ENCODE peak calls at places on chromosomes 12 and 14, in six cellular contexts. One of them, this sample, is unnamed.

GRCh38 chr14:101069666-101070362 is 166.3 kb upstream of the RTL1 start:
- DNase-seq in lower leg skin: peak; percentile 67
- DNase-seq in suprapubic skin: peak; percentile 46
- DNase-seq in progenitor cell of endocrine pancreas: peak; percentile 4
- DNase-seq in RWPE1: no peak
- DNase-seq in right atrium auricular region: no peak
- DNase-seq in this sample: no peak

GRCh38 chr12:31220633-31221565 is 105.1 kb downstream of the SINHCAF start:
- DNase-seq in progenitor cell of endocrine pancreas: no peak
- DNase-seq in lower leg skin: no peak
- DNase-seq in suprapubic skin: no peak
- DNase-seq in RWPE1: no peak
- DNase-seq in right atrium auricular region: no peak
- DNase-seq in this sample: no peak

GRCh38 chr12:77727442-77728001 is 103.2 kb upstream of the NAV3 start:
- DNase-seq in RWPE1: no peak
- DNase-seq in lower leg skin: no peak
- DNase-seq in right atrium auricular region: no peak
- DNase-seq in progenitor cell of endocrine pancreas: no peak
- DNase-seq in suprapubic skin: no peak
- DNase-seq in this sample: no peak

GRCh38 chr12:48104531-48104930 is 1.3 kb downstream of the SENP1 start:
- DNase-seq in progenitor cell of endocrine pancreas: no peak
- DNase-seq in suprapubic skin: no peak
- DNase-seq in right atrium auricular region: no peak
- DNase-seq in lower leg skin: no peak
- DNase-seq in RWPE1: peak; percentile 54
- DNase-seq in this sample: no peak

GRCh38 chr12:89685363-89685972 is 23.2 kb downstream of the ATP2B1 start:
- DNase-seq in RWPE1: no peak
- DNase-seq in right atrium auricular region: no peak
- DNase-seq in lower leg skin: no peak
- DNase-seq in suprapubic skin: no peak
- DNase-seq in progenitor cell of endocrine pancreas: no peak
- DNase-seq in this sample: no peak

GRCh38 chr12:53061404-53062010 is 11.6 kb downstream of the TNS2 start:
- DNase-seq in lower leg skin: peak; percentile 87
- DNase-seq in right atrium auricular region: no peak
- DNase-seq in progenitor cell of endocrine pancreas: no peak
- DNase-seq in suprapubic skin: no peak
- DNase-seq in RWPE1: no peak
- DNase-seq in this sample: peak; percentile 63

GRCh38 chr14:30295980-30296379 is 263.0 kb upstream of the G2E3 start:
- DNase-seq in RWPE1: peak; percentile 14
- DNase-seq in right atrium auricular region: no peak
- DNase-seq in suprapubic skin: no peak
- DNase-seq in progenitor cell of endocrine pancreas: no peak
- DNase-seq in lower leg skin: no peak
- DNase-seq in this sample: no peak

GRCh38 chr14:21498540-21499526 is 12.3 kb downstream of the METTL3 start:
- DNase-seq in RWPE1: peak; percentile 31
- DNase-seq in progenitor cell of endocrine pancreas: no peak
- DNase-seq in suprapubic skin: no peak
- DNase-seq in lower leg skin: no peak
- DNase-seq in right atrium auricular region: no peak
- DNase-seq in this sample: peak; percentile 40

GRCh38 chr12:131852551-131853299 is 24.5 kb downstream of the MMP17 start:
- DNase-seq in suprapubic skin: peak; percentile 62
- DNase-seq in lower leg skin: no peak
- DNase-seq in progenitor cell of endocrine pancreas: no peak
- DNase-seq in right atrium auricular region: no peak
- DNase-seq in RWPE1: no peak
- DNase-seq in this sample: no peak

GRCh38 chr12:62781136-62781880 is 153.6 kb downstream of the PPM1H start:
- DNase-seq in lower leg skin: no peak
- DNase-seq in right atrium auricular region: no peak
- DNase-seq in suprapubic skin: no peak
- DNase-seq in progenitor cell of endocrine pancreas: no peak
- DNase-seq in RWPE1: no peak
- DNase-seq in this sample: no peak

GRCh38 chr14:35853225-35853624 is 27.1 kb downstream of the BRMS1L start:
- DNase-seq in suprapubic skin: no peak
- DNase-seq in right atrium auricular region: no peak
- DNase-seq in RWPE1: no peak
- DNase-seq in progenitor cell of endocrine pancreas: no peak
- DNase-seq in lower leg skin: no peak
- DNase-seq in this sample: no peak

GRCh38 chr12:3122841-3123678 is 45.9 kb downstream of the TSPAN9 start:
- DNase-seq in suprapubic skin: peak; percentile 74
- DNase-seq in progenitor cell of endocrine pancreas: no peak
- DNase-seq in right atrium auricular region: peak; percentile 71
- DNase-seq in RWPE1: peak; percentile 38
- DNase-seq in lower leg skin: peak; percentile 88
- DNase-seq in this sample: no peak

GRCh38 chr12:24903305-24904088 is 45.4 kb downstream of the BCAT1 start:
- DNase-seq in RWPE1: no peak
- DNase-seq in right atrium auricular region: no peak
- DNase-seq in suprapubic skin: no peak
- DNase-seq in progenitor cell of endocrine pancreas: no peak
- DNase-seq in lower leg skin: no peak
- DNase-seq in this sample: no peak

GRCh38 chr12:10160659-10161386 is 11.1 kb downstream of the OLR1 start:
- DNase-seq in RWPE1: no peak
- DNase-seq in progenitor cell of endocrine pancreas: no peak
- DNase-seq in suprapubic skin: no peak
- DNase-seq in lower leg skin: no peak
- DNase-seq in right atrium auricular region: no peak
- DNase-seq in this sample: no peak

GRCh38 chr12:4069046-4070010 is 196.1 kb upstream of the PARP11 start:
- DNase-seq in lower leg skin: peak; percentile 9
- DNase-seq in suprapubic skin: no peak
- DNase-seq in right atrium auricular region: no peak
- DNase-seq in RWPE1: no peak
- DNase-seq in progenitor cell of endocrine pancreas: no peak
- DNase-seq in this sample: no peak

GRCh38 chr14:35470775-35471174 is 63.2 kb upstream of the INSM2 start:
- DNase-seq in RWPE1: peak; percentile 14
- DNase-seq in progenitor cell of endocrine pancreas: no peak
- DNase-seq in right atrium auricular region: no peak
- DNase-seq in lower leg skin: no peak
- DNase-seq in suprapubic skin: no peak
- DNase-seq in this sample: no peak

GRCh38 chr14:50594577-50595316 is 34.8 kb downstream of the ATL1 start:
- DNase-seq in progenitor cell of endocrine pancreas: no peak
- DNase-seq in suprapubic skin: no peak
- DNase-seq in right atrium auricular region: no peak
- DNase-seq in lower leg skin: no peak
- DNase-seq in RWPE1: no peak
- DNase-seq in this sample: no peak

GRCh38 chr12:60501124-60501729 is 905.4 kb downstream of the SLC16A7 start:
- DNase-seq in progenitor cell of endocrine pancreas: no peak
- DNase-seq in right atrium auricular region: no peak
- DNase-seq in suprapubic skin: no peak
- DNase-seq in lower leg skin: no peak
- DNase-seq in RWPE1: no peak
- DNase-seq in this sample: peak; percentile 10

GRCh38 chr14:75539562-75540478 is 17.6 kb downstream of the BATF start:
- DNase-seq in suprapubic skin: no peak
- DNase-seq in lower leg skin: no peak
- DNase-seq in right atrium auricular region: no peak
- DNase-seq in progenitor cell of endocrine pancreas: no peak
- DNase-seq in RWPE1: no peak
- DNase-seq in this sample: no peak

GRCh38 chr14:75040497-75040896 is 10.8 kb downstream of the MLH3 start:
- DNase-seq in progenitor cell of endocrine pancreas: no peak
- DNase-seq in right atrium auricular region: no peak
- DNase-seq in suprapubic skin: no peak
- DNase-seq in lower leg skin: no peak
- DNase-seq in RWPE1: no peak
- DNase-seq in this sample: no peak

GRCh38 chr12:58915634-58916033 is 4.7 kb downstream of the LRIG3 start:
- DNase-seq in suprapubic skin: no peak
- DNase-seq in lower leg skin: no peak
- DNase-seq in right atrium auricular region: no peak
- DNase-seq in progenitor cell of endocrine pancreas: no peak
- DNase-seq in RWPE1: no peak
- DNase-seq in this sample: no peak

GRCh38 chr14:100408350-100409015 is 85.3 kb downstream of the SLC25A47 start:
- DNase-seq in right atrium auricular region: no peak
- DNase-seq in RWPE1: peak; percentile 57
- DNase-seq in progenitor cell of endocrine pancreas: no peak
- DNase-seq in suprapubic skin: no peak
- DNase-seq in lower leg skin: no peak
- DNase-seq in this sample: no peak

GRCh38 chr12:81596558-81596957 is 162.6 kb downstream of the PPFIA2 start:
- DNase-seq in right atrium auricular region: no peak
- DNase-seq in progenitor cell of endocrine pancreas: no peak
- DNase-seq in RWPE1: no peak
- DNase-seq in suprapubic skin: no peak
- DNase-seq in lower leg skin: no peak
- DNase-seq in this sample: no peak

GRCh38 chr14:104132981-104133380 is 5.4 kb upstream of the KIF26A start:
- DNase-seq in right atrium auricular region: no peak
- DNase-seq in RWPE1: no peak
- DNase-seq in progenitor cell of endocrine pancreas: no peak
- DNase-seq in lower leg skin: peak; percentile 64
- DNase-seq in suprapubic skin: peak; percentile 48
- DNase-seq in this sample: no peak

GRCh38 chr12:84732941-84733340 is 179.7 kb downstream of the SLC6A15 start:
- DNase-seq in suprapubic skin: no peak
- DNase-seq in lower leg skin: no peak
- DNase-seq in RWPE1: no peak
- DNase-seq in progenitor cell of endocrine pancreas: no peak
- DNase-seq in right atrium auricular region: no peak
- DNase-seq in this sample: no peak

GRCh38 chr14:61694830-61695694 is at the start of gene HIF1A:
- DNase-seq in right atrium auricular region: peak; percentile 96
- DNase-seq in suprapubic skin: peak; percentile 97
- DNase-seq in progenitor cell of endocrine pancreas: peak; percentile 85
- DNase-seq in lower leg skin: peak; percentile 99
- DNase-seq in RWPE1: peak; percentile 97
- DNase-seq in this sample: peak; percentile 96

GRCh38 chr12:109758406-109759075 is 44.9 kb downstream of the FAM222A start:
- DNase-seq in lower leg skin: peak; percentile 59
- DNase-seq in right atrium auricular region: no peak
- DNase-seq in suprapubic skin: peak; percentile 41
- DNase-seq in RWPE1: no peak
- DNase-seq in progenitor cell of endocrine pancreas: no peak
- DNase-seq in this sample: no peak

GRCh38 chr12:102740157-102741032 is 176.6 kb downstream of the PAH start:
- DNase-seq in RWPE1: no peak
- DNase-seq in lower leg skin: no peak
- DNase-seq in progenitor cell of endocrine pancreas: no peak
- DNase-seq in right atrium auricular region: no peak
- DNase-seq in suprapubic skin: no peak
- DNase-seq in this sample: no peak
- TF ChIP-seq CTCF in RWPE1: peak; percentile 25
- TF ChIP-seq CTCF in lower leg skin: no peak
- TF ChIP-seq CTCF in progenitor cell of endocrine pancreas: peak; percentile 55
- TF ChIP-seq CTCF in right atrium auricular region: no peak
- TF ChIP-seq CTCF in suprapubic skin: no peak
- TF ChIP-seq CTCF in this sample: no peak

GRCh38 chr14:23285530-23286019 is 357 bp downstream of the HOMEZ start:
- DNase-seq in RWPE1: peak; percentile 47
- DNase-seq in lower leg skin: no peak
- DNase-seq in progenitor cell of endocrine pancreas: no peak
- DNase-seq in suprapubic skin: no peak
- DNase-seq in right atrium auricular region: no peak
- DNase-seq in this sample: no peak

GRCh38 chr14:23286020-23286903 is at the start of gene HOMEZ:
- DNase-seq in RWPE1: peak; percentile 97
- DNase-seq in progenitor cell of endocrine pancreas: peak; percentile 97
- DNase-seq in right atrium auricular region: peak; percentile 100
- DNase-seq in lower leg skin: peak; percentile 100
- DNase-seq in suprapubic skin: peak; percentile 99
- DNase-seq in this sample: peak; percentile 98

GRCh38 chr14:23286904-23287479 is 1.1 kb upstream of the HOMEZ start:
- DNase-seq in progenitor cell of endocrine pancreas: no peak
- DNase-seq in suprapubic skin: no peak
- DNase-seq in lower leg skin: no peak
- DNase-seq in RWPE1: no peak
- DNase-seq in right atrium auricular region: no peak
- DNase-seq in this sample: no peak

GRCh38 chr14:23281247-23281646 is 4.7 kb downstream of the HOMEZ start:
- DNase-seq in progenitor cell of endocrine pancreas: no peak
- DNase-seq in right atrium auricular region: no peak
- DNase-seq in suprapubic skin: no peak
- DNase-seq in RWPE1: no peak
- DNase-seq in lower leg skin: no peak
- DNase-seq in this sample: no peak

DNA sequence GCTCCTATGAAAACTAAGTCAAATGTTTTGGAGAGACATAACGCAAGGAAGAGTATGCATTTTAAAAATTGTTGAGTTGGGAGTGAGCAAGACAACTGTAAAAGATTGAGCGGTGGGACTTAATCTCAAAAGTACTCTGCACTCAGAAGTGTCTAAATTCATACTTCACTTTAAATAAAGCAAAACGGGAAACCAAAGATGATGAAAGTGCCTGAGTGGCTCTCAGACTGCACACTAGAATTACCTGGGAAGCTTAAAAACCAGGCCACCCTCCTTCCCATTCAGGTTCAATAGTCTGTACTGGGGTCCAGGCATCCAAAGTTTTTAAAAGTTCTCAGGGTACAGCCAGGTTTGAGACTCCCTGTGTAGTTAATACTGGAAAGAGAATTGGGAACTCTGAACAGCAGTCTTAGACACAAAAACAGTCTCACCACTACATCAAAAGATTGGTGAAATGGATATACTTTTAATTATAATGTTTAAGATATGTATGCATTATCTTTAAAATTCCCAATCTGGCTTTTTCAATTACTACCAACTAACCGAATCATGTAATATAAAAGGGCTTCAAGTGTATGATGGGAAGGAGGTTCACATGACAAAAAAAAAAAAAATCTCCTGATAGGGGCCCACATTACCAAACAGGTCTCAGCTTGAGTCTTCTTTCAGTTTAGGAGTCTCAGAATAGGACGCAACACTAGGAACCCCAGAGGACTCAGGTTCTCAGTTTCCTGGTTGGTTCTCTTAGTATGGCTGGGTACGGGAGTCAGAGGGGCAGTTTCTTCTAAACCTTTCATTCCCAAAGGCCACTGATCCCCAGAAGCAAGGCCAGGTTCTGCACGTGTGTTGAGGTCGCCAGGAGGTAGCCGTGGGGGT is 1.0 kb downstream of the HOMEZ start:
- DNase-seq in RWPE1: peak; percentile 34
- DNase-seq in progenitor cell of endocrine pancreas: no peak
- DNase-seq in suprapubic skin: no peak
- DNase-seq in right atrium auricular region: no peak
- DNase-seq in lower leg skin: no peak
- DNase-seq in this sample: no peak
- TF ChIP-seq CTCF in RWPE1: no peak
- TF ChIP-seq CTCF in progenitor cell of endocrine pancreas: no peak
- TF ChIP-seq CTCF in suprapubic skin: no peak
- TF ChIP-seq CTCF in right atrium auricular region: no peak
- TF ChIP-seq CTCF in lower leg skin: no peak
- TF ChIP-seq CTCF in this sample: no peak

GRCh38 chr12:29901585-29901984 is 117.8 kb upstream of the TMTC1 start:
- DNase-seq in right atrium auricular region: no peak
- DNase-seq in progenitor cell of endocrine pancreas: no peak
- DNase-seq in RWPE1: no peak
- DNase-seq in lower leg skin: no peak
- DNase-seq in suprapubic skin: no peak
- DNase-seq in this sample: no peak
- TF ChIP-seq CTCF in right atrium auricular region: no peak
- TF ChIP-seq CTCF in progenitor cell of endocrine pancreas: peak; percentile 22
- TF ChIP-seq CTCF in RWPE1: peak; percentile 7
- TF ChIP-seq CTCF in lower leg skin: no peak
- TF ChIP-seq CTCF in suprapubic skin: no peak
- TF ChIP-seq CTCF in this sample: no peak

GRCh38 chr14:95228240-95228639 is 70.9 kb upstream of the DICER1 start:
- DNase-seq in progenitor cell of endocrine pancreas: no peak
- DNase-seq in RWPE1: no peak
- DNase-seq in right atrium auricular region: no peak
- DNase-seq in lower leg skin: peak; percentile 34
- DNase-seq in suprapubic skin: no peak
- DNase-seq in this sample: no peak
- TF ChIP-seq CTCF in progenitor cell of endocrine pancreas: no peak
- TF ChIP-seq CTCF in RWPE1: no peak
- TF ChIP-seq CTCF in right atrium auricular region: no peak
- TF ChIP-seq CTCF in lower leg skin: no peak
- TF ChIP-seq CTCF in suprapubic skin: no peak
- TF ChIP-seq CTCF in this sample: no peak

This sample was measured in Calu3.